ENCODE peak calls at places on chromosomes 13 and 19, in nine cellular contexts. One of them, this sample, is unnamed.
A peak's percentile ranks its signal among the peaks of the same experiment; 100 is the strongest.

GRCh38 chr13:40758811-40759210 is 12.2 kb downstream of the MRPS31 start:
- DNase-seq in tibial artery: no peak
- DNase-seq in ascending aorta: no peak
- DNase-seq in SJSA1: no peak
- DNase-seq in CD4-positive, CD25-positive, alpha-beta regulatory T cell: no peak
- DNase-seq in CD8-positive, alpha-beta memory T cell: no peak
- DNase-seq in cardiac muscle cell: no peak
- DNase-seq in prostate gland: no peak
- DNase-seq in cardiac fibroblast: no peak
- DNase-seq in this sample: no peak

GRCh38 chr13:79459906-79460305 is 21.0 kb upstream of the NDFIP2 start:
- DNase-seq in prostate gland: no peak
- DNase-seq in CD8-positive, alpha-beta memory T cell: no peak
- DNase-seq in SJSA1: no peak
- DNase-seq in ascending aorta: no peak
- DNase-seq in cardiac muscle cell: no peak
- DNase-seq in tibial artery: no peak
- DNase-seq in CD4-positive, CD25-positive, alpha-beta regulatory T cell: no peak
- DNase-seq in cardiac fibroblast: no peak
- DNase-seq in this sample: no peak

GRCh38 chr13:44972956-44973581 is 16.2 kb downstream of the NUFIP1 start:
- DNase-seq in SJSA1: no peak
- DNase-seq in cardiac fibroblast: peak; percentile 62
- DNase-seq in prostate gland: no peak
- DNase-seq in ascending aorta: no peak
- DNase-seq in cardiac muscle cell: peak; percentile 55
- DNase-seq in CD4-positive, CD25-positive, alpha-beta regulatory T cell: peak; percentile 21
- DNase-seq in tibial artery: no peak
- DNase-seq in CD8-positive, alpha-beta memory T cell: no peak
- DNase-seq in this sample: no peak

GRCh38 chr19:13234518-13234917 is 84.3 kb downstream of the IER2 start:
- DNase-seq in prostate gland: peak; percentile 12
- DNase-seq in CD4-positive, CD25-positive, alpha-beta regulatory T cell: peak; percentile 62
- DNase-seq in SJSA1: peak; percentile 74
- DNase-seq in cardiac muscle cell: peak; percentile 44
- DNase-seq in CD8-positive, alpha-beta memory T cell: peak; percentile 38
- DNase-seq in ascending aorta: no peak
- DNase-seq in tibial artery: no peak
- DNase-seq in cardiac fibroblast: peak; percentile 46
- DNase-seq in this sample: no peak

GRCh38 chr13:89150362-89150761 is 1479.2 kb downstream of the SLITRK5 start:
- DNase-seq in cardiac fibroblast: no peak
- DNase-seq in SJSA1: no peak
- DNase-seq in CD4-positive, CD25-positive, alpha-beta regulatory T cell: no peak
- DNase-seq in ascending aorta: no peak
- DNase-seq in cardiac muscle cell: no peak
- DNase-seq in prostate gland: no peak
- DNase-seq in CD8-positive, alpha-beta memory T cell: no peak
- DNase-seq in tibial artery: no peak
- DNase-seq in this sample: no peak

GRCh38 chr19:3556423-3556977 is 886 bp downstream of the MFSD12 start:
- DNase-seq in cardiac muscle cell: no peak
- DNase-seq in ascending aorta: no peak
- DNase-seq in CD8-positive, alpha-beta memory T cell: no peak
- DNase-seq in prostate gland: no peak
- DNase-seq in cardiac fibroblast: no peak
- DNase-seq in SJSA1: peak; percentile 43
- DNase-seq in CD4-positive, CD25-positive, alpha-beta regulatory T cell: no peak
- DNase-seq in tibial artery: no peak
- DNase-seq in this sample: no peak

GRCh38 chr19:40523322-40524047 is 53.2 kb upstream of the SHKBP1 start:
- DNase-seq in ascending aorta: no peak
- DNase-seq in cardiac fibroblast: peak; percentile 67
- DNase-seq in SJSA1: peak; percentile 61
- DNase-seq in tibial artery: no peak
- DNase-seq in CD8-positive, alpha-beta memory T cell: no peak
- DNase-seq in prostate gland: no peak
- DNase-seq in CD4-positive, CD25-positive, alpha-beta regulatory T cell: no peak
- DNase-seq in cardiac muscle cell: peak; percentile 77
- DNase-seq in this sample: no peak

GRCh38 chr19:42270346-42271044 is 1.4 kb downstream of the CIC start:
- DNase-seq in CD4-positive, CD25-positive, alpha-beta regulatory T cell: peak; percentile 66
- DNase-seq in cardiac muscle cell: no peak
- DNase-seq in SJSA1: peak; percentile 69
- DNase-seq in tibial artery: peak; percentile 94
- DNase-seq in ascending aorta: peak; percentile 75
- DNase-seq in prostate gland: peak; percentile 70
- DNase-seq in cardiac fibroblast: peak; percentile 84
- DNase-seq in CD8-positive, alpha-beta memory T cell: peak; percentile 74
- DNase-seq in this sample: no peak

GRCh38 chr13:37068962-37069361 is 9.5 kb upstream of the SUPT20H start:
- DNase-seq in ascending aorta: no peak
- DNase-seq in prostate gland: no peak
- DNase-seq in SJSA1: no peak
- DNase-seq in CD4-positive, CD25-positive, alpha-beta regulatory T cell: no peak
- DNase-seq in CD8-positive, alpha-beta memory T cell: no peak
- DNase-seq in cardiac fibroblast: peak; percentile 47
- DNase-seq in tibial artery: no peak
- DNase-seq in cardiac muscle cell: no peak
- DNase-seq in this sample: no peak

GRCh38 chr19:28224441-28224840 is 988.5 kb downstream of the UQCRFS1 start:
- DNase-seq in CD8-positive, alpha-beta memory T cell: no peak
- DNase-seq in cardiac fibroblast: no peak
- DNase-seq in ascending aorta: no peak
- DNase-seq in tibial artery: no peak
- DNase-seq in SJSA1: no peak
- DNase-seq in CD4-positive, CD25-positive, alpha-beta regulatory T cell: no peak
- DNase-seq in prostate gland: no peak
- DNase-seq in cardiac muscle cell: no peak
- DNase-seq in this sample: no peak

GRCh38 chr13:26589754-26590153 is 32.3 kb downstream of the WASF3 start:
- DNase-seq in prostate gland: no peak
- DNase-seq in CD4-positive, CD25-positive, alpha-beta regulatory T cell: no peak
- DNase-seq in CD8-positive, alpha-beta memory T cell: no peak
- DNase-seq in ascending aorta: no peak
- DNase-seq in SJSA1: no peak
- DNase-seq in tibial artery: no peak
- DNase-seq in cardiac fibroblast: peak; percentile 59
- DNase-seq in cardiac muscle cell: no peak
- DNase-seq in this sample: no peak

GRCh38 chr13:33649212-33649917 is 168.6 kb upstream of the RFC3 start:
- DNase-seq in tibial artery: no peak
- DNase-seq in SJSA1: no peak
- DNase-seq in cardiac fibroblast: peak; percentile 46
- DNase-seq in cardiac muscle cell: no peak
- DNase-seq in CD4-positive, CD25-positive, alpha-beta regulatory T cell: no peak
- DNase-seq in ascending aorta: no peak
- DNase-seq in CD8-positive, alpha-beta memory T cell: no peak
- DNase-seq in prostate gland: no peak
- DNase-seq in this sample: no peak

GRCh38 chr13:110397445-110397844 is 90.4 kb downstream of the COL4A2 start:
- DNase-seq in CD4-positive, CD25-positive, alpha-beta regulatory T cell: no peak
- DNase-seq in tibial artery: no peak
- DNase-seq in cardiac muscle cell: no peak
- DNase-seq in cardiac fibroblast: peak; percentile 87
- DNase-seq in ascending aorta: no peak
- DNase-seq in SJSA1: peak; percentile 76
- DNase-seq in prostate gland: no peak
- DNase-seq in CD8-positive, alpha-beta memory T cell: no peak
- DNase-seq in this sample: no peak

GRCh38 chr13:29994911-29995601 is 144.6 kb upstream of the UBL3 start:
- DNase-seq in SJSA1: no peak
- DNase-seq in cardiac muscle cell: no peak
- DNase-seq in tibial artery: no peak
- DNase-seq in cardiac fibroblast: peak; percentile 8
- DNase-seq in CD8-positive, alpha-beta memory T cell: no peak
- DNase-seq in prostate gland: no peak
- DNase-seq in CD4-positive, CD25-positive, alpha-beta regulatory T cell: no peak
- DNase-seq in ascending aorta: no peak
- DNase-seq in this sample: no peak

GRCh38 chr19:14139944-14140343 is 3.6 kb upstream of the ASF1B start:
- DNase-seq in ascending aorta: no peak
- DNase-seq in SJSA1: no peak
- DNase-seq in tibial artery: no peak
- DNase-seq in cardiac muscle cell: no peak
- DNase-seq in cardiac fibroblast: no peak
- DNase-seq in CD4-positive, CD25-positive, alpha-beta regulatory T cell: no peak
- DNase-seq in prostate gland: no peak
- DNase-seq in CD8-positive, alpha-beta memory T cell: no peak
- DNase-seq in this sample: peak; percentile 15

GRCh38 chr19:41356984-41357739 is 3.4 kb upstream of the TGFB1 start:
- DNase-seq in SJSA1: no peak
- DNase-seq in tibial artery: no peak
- DNase-seq in CD8-positive, alpha-beta memory T cell: no peak
- DNase-seq in cardiac fibroblast: no peak
- DNase-seq in prostate gland: no peak
- DNase-seq in CD4-positive, CD25-positive, alpha-beta regulatory T cell: peak; percentile 31
- DNase-seq in ascending aorta: no peak
- DNase-seq in cardiac muscle cell: no peak
- DNase-seq in this sample: no peak

GRCh38 chr19:51365211-51366049 is 758 bp downstream of the ETFB start:
- DNase-seq in cardiac muscle cell: peak; percentile 61
- DNase-seq in cardiac fibroblast: peak; percentile 78
- DNase-seq in CD8-positive, alpha-beta memory T cell: no peak
- DNase-seq in SJSA1: no peak
- DNase-seq in ascending aorta: no peak
- DNase-seq in tibial artery: no peak
- DNase-seq in prostate gland: no peak
- DNase-seq in CD4-positive, CD25-positive, alpha-beta regulatory T cell: peak; percentile 25
- DNase-seq in this sample: no peak

GRCh38 chr19:17215125-17215971 is at the start of gene USE1:
- DNase-seq in cardiac muscle cell: peak; percentile 94
- DNase-seq in ascending aorta: peak; percentile 66
- DNase-seq in CD8-positive, alpha-beta memory T cell: peak; percentile 81
- DNase-seq in SJSA1: peak; percentile 91
- DNase-seq in cardiac fibroblast: peak; percentile 91
- DNase-seq in tibial artery: peak; percentile 94
- DNase-seq in CD4-positive, CD25-positive, alpha-beta regulatory T cell: peak; percentile 90
- DNase-seq in prostate gland: peak; percentile 91
- DNase-seq in this sample: peak; percentile 74
- H3K4me3 ChIP-seq in cardiac muscle cell: peak within 1 kb of the TSS; percentile 55
- H3K4me3 ChIP-seq in ascending aorta: peak within 1 kb of the TSS; percentile 72
- H3K4me3 ChIP-seq in CD8-positive, alpha-beta memory T cell: peak within 1 kb of the TSS; percentile 62
- H3K4me3 ChIP-seq in SJSA1: peak within 1 kb of the TSS; percentile 69
- H3K4me3 ChIP-seq in cardiac fibroblast: peak within 1 kb of the TSS; percentile 73
- H3K4me3 ChIP-seq in tibial artery: peak within 1 kb of the TSS; percentile 66
- H3K4me3 ChIP-seq in CD4-positive, CD25-positive, alpha-beta regulatory T cell: peak within 1 kb of the TSS; percentile 75
- H3K4me3 ChIP-seq in prostate gland: peak within 1 kb of the TSS; percentile 56
- H3K4me3 ChIP-seq in this sample: peak within 1 kb of the TSS; percentile 48

DNA sequence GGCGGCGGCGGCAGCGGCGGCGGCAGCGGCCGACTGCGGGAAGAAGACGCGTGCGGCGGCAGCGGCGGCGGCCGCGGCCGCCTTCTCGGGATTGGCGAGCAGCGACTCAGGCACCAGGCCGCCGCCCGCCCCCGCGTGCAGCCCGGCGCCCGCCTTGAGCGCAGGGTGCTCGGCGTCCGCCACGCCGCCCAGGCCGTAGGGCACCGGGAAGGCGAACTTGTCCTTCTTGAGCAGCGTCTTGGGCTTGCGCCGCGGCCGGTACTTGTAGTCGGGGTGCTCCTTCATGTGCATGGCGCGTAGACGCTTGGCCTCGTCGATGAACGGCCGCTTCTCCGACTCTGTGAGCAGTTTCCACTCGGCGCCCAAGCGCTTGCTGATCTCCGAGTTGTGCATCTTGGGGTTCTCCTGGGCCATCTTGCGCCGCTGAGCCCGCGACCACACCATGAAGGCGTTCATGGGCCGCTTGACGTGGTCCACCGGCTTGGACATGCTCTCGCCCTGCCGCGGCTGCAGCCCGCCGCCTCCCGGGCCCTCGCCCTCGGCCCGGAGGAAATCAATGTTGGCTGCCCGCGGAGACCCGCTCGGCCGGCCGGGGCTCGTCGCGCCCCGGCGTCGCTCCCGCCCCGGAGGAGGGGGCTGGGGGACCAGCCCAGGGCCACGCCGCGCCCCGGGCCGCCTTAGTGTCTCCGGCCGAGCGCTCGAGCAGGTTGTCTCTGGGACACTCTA is 621 bp downstream of the SOX21 start:
- DNase-seq in SJSA1: no peak
- DNase-seq in CD4-positive, CD25-positive, alpha-beta regulatory T cell: no peak
- DNase-seq in cardiac fibroblast: peak; percentile 36
- DNase-seq in CD8-positive, alpha-beta memory T cell: no peak
- DNase-seq in ascending aorta: no peak
- DNase-seq in prostate gland: no peak
- DNase-seq in cardiac muscle cell: no peak
- DNase-seq in tibial artery: peak; percentile 63
- DNase-seq in this sample: no peak
- H3K4me3 ChIP-seq in SJSA1: no peak overlapping the region
- H3K4me3 ChIP-seq in CD4-positive, CD25-positive, alpha-beta regulatory T cell: no peak overlapping the region
- H3K4me3 ChIP-seq in cardiac fibroblast: no peak overlapping the region
- H3K4me3 ChIP-seq in CD8-positive, alpha-beta memory T cell: no peak overlapping the region
- H3K4me3 ChIP-seq in ascending aorta: peak overlapping the region; percentile 35
- H3K4me3 ChIP-seq in prostate gland: peak overlapping the region; percentile 37
- H3K4me3 ChIP-seq in cardiac muscle cell: peak overlapping the region; percentile 41
- H3K4me3 ChIP-seq in tibial artery: peak overlapping the region; percentile 22
- H3K4me3 ChIP-seq in this sample: no peak overlapping the region

DNA sequence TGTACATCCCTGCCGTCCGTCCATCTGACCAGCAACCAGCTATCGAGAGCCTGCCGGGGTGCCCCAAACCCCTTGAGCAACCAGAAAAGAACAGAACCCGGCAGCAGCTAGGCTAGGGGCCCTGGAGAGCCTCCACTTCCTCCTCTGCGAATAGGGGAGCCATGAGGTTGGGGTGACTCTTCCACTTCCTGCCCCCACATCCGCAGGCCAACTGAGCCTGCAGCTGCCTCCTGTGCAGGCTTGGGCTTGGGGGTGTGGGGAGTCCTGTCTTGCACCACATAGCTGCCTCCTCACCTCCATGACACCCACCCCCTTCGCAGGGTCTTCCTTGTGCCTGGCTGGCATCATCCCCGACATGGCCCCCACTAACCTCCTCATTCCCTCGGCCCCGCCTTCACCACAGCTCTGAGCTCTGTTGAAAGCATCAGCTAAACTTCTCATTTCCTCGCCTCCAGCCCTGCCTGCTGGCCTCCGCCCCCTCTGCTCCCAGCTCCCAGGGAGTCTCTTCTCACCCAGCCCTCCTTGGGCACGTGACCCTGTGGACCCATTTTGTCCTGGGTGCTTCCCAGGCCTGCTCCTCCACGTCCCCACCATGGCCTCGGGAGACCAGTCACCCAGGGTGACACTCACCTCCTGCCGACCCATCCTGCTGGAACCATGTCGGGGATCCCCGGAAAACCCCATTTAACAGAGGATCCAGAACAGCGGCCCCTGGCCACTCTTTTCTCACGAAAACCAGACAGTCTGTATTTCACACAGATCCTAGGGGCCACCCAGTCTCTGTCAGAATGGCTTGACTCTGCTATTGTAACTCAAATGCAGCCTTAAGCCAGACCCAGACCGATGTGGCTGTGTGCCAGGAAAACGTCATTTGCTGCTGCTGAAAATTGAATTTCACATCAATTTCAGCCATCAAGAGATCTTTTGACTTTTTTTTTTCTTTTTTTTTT is 50.4 kb downstream of the MYO9B start:
- DNase-seq in ascending aorta: no peak
- DNase-seq in cardiac fibroblast: peak; percentile 55
- DNase-seq in cardiac muscle cell: no peak
- DNase-seq in tibial artery: peak; percentile 94
- DNase-seq in prostate gland: no peak
- DNase-seq in CD4-positive, CD25-positive, alpha-beta regulatory T cell: peak; percentile 87
- DNase-seq in CD8-positive, alpha-beta memory T cell: peak; percentile 76
- DNase-seq in SJSA1: peak; percentile 80
- DNase-seq in this sample: no peak
- H3K4me3 ChIP-seq in ascending aorta: no peak overlapping the region
- H3K4me3 ChIP-seq in cardiac fibroblast: no peak overlapping the region
- H3K4me3 ChIP-seq in cardiac muscle cell: no peak overlapping the region
- H3K4me3 ChIP-seq in tibial artery: no peak overlapping the region
- H3K4me3 ChIP-seq in prostate gland: no peak overlapping the region
- H3K4me3 ChIP-seq in CD4-positive, CD25-positive, alpha-beta regulatory T cell: peak overlapping the region; percentile 73
- H3K4me3 ChIP-seq in CD8-positive, alpha-beta memory T cell: peak overlapping the region; percentile 70
- H3K4me3 ChIP-seq in SJSA1: peak overlapping the region; percentile 5
- H3K4me3 ChIP-seq in this sample: no peak overlapping the region

GRCh38 chr19:10010247-10010691 is at the start of gene COL5A3:
- DNase-seq in CD8-positive, alpha-beta memory T cell: no peak
- DNase-seq in tibial artery: peak; percentile 75
- DNase-seq in SJSA1: no peak
- DNase-seq in ascending aorta: no peak
- DNase-seq in prostate gland: peak; percentile 15
- DNase-seq in CD4-positive, CD25-positive, alpha-beta regulatory T cell: no peak
- DNase-seq in cardiac fibroblast: peak; percentile 74
- DNase-seq in cardiac muscle cell: no peak
- DNase-seq in this sample: no peak
- H3K4me3 ChIP-seq in CD8-positive, alpha-beta memory T cell: no peak within 1 kb of the TSS
- H3K4me3 ChIP-seq in tibial artery: peak within 1 kb of the TSS; percentile 45
- H3K4me3 ChIP-seq in SJSA1: no peak within 1 kb of the TSS
- H3K4me3 ChIP-seq in ascending aorta: peak within 1 kb of the TSS; percentile 47
- H3K4me3 ChIP-seq in prostate gland: peak within 1 kb of the TSS; percentile 23
- H3K4me3 ChIP-seq in CD4-positive, CD25-positive, alpha-beta regulatory T cell: no peak within 1 kb of the TSS
- H3K4me3 ChIP-seq in cardiac fibroblast: peak within 1 kb of the TSS; percentile 63
- H3K4me3 ChIP-seq in cardiac muscle cell: no peak within 1 kb of the TSS
- H3K4me3 ChIP-seq in this sample: peak within 1 kb of the TSS; percentile 35

This sample was measured in HFF-Myc.